ENCODE peak calls at places on chromosomes 3 and 15, in five cellular contexts. One of them, this sample, is unnamed. For H3K4me1, the result is how much of the 10 kb centered on the place peaks cover.

GRCh38 chr3:127395663-127396320 is 107.9 kb upstream of the PRR20G start:
- DNase-seq in heart left ventricle: no peak
- DNase-seq in Peyer's patch: no peak
- DNase-seq in Karpas-422: no peak
- DNase-seq in endothelial cell of umbilical vein: no peak
- DNase-seq in this sample: no peak

GRCh38 chr3:108588616-108589015 is 622 bp downstream of the CIP2A start:
- DNase-seq in heart left ventricle: no peak
- DNase-seq in Peyer's patch: no peak
- DNase-seq in Karpas-422: peak
- DNase-seq in endothelial cell of umbilical vein: no peak
- DNase-seq in this sample: no peak

GRCh38 chr15:70321106-70321809 is 223.5 kb upstream of the TLE3 start:
- DNase-seq in heart left ventricle: no peak
- DNase-seq in Peyer's patch: no peak
- DNase-seq in Karpas-422: peak
- DNase-seq in endothelial cell of umbilical vein: peak
- DNase-seq in this sample: no peak

GRCh38 chr15:71153823-71154524 is 38.7 kb downstream of the THSD4 start:
- DNase-seq in heart left ventricle: no peak
- DNase-seq in Peyer's patch: no peak
- DNase-seq in Karpas-422: no peak
- DNase-seq in endothelial cell of umbilical vein: no peak
- DNase-seq in this sample: no peak

GRCh38 chr3:173465112-173465511 is 67.6 kb downstream of the NLGN1 start:
- DNase-seq in heart left ventricle: no peak
- DNase-seq in Peyer's patch: no peak
- DNase-seq in Karpas-422: no peak
- DNase-seq in endothelial cell of umbilical vein: peak
- DNase-seq in this sample: no peak

GRCh38 chr3:6467186-6467585 is 393.7 kb upstream of the GRM7 start:
- DNase-seq in heart left ventricle: no peak
- DNase-seq in Peyer's patch: no peak
- DNase-seq in Karpas-422: no peak
- DNase-seq in endothelial cell of umbilical vein: no peak
- DNase-seq in this sample: no peak

GRCh38 chr3:165133188-165133899 is 55.0 kb upstream of the SI start:
- DNase-seq in heart left ventricle: no peak
- DNase-seq in Peyer's patch: no peak
- DNase-seq in Karpas-422: no peak
- DNase-seq in endothelial cell of umbilical vein: no peak
- DNase-seq in this sample: no peak

GRCh38 chr3:196611761-196612483 is 27.6 kb upstream of the NRROS start:
- DNase-seq in heart left ventricle: peak
- DNase-seq in Peyer's patch: no peak
- DNase-seq in Karpas-422: no peak
- DNase-seq in endothelial cell of umbilical vein: peak
- DNase-seq in this sample: no peak

GRCh38 chr3:159128628-159129027 is 326.8 kb downstream of the MFSD1 start:
- DNase-seq in heart left ventricle: no peak
- DNase-seq in Peyer's patch: no peak
- DNase-seq in Karpas-422: no peak
- DNase-seq in endothelial cell of umbilical vein: peak
- DNase-seq in this sample: no peak

GRCh38 chr15:91100561-91101355 is 701 bp downstream of the SV2B start:
- DNase-seq in heart left ventricle: no peak
- DNase-seq in Peyer's patch: no peak
- DNase-seq in Karpas-422: peak
- DNase-seq in endothelial cell of umbilical vein: peak
- DNase-seq in this sample: no peak

GRCh38 chr15:85539491-85539890 is 159.1 kb downstream of the AKAP13 start:
- DNase-seq in heart left ventricle: no peak
- DNase-seq in Peyer's patch: no peak
- DNase-seq in Karpas-422: no peak
- DNase-seq in endothelial cell of umbilical vein: no peak
- DNase-seq in this sample: no peak

GRCh38 chr3:184358140-184358767 is 3.2 kb downstream of the CLCN2 start:
- DNase-seq in heart left ventricle: no peak
- DNase-seq in Peyer's patch: no peak
- DNase-seq in Karpas-422: no peak
- DNase-seq in endothelial cell of umbilical vein: no peak
- DNase-seq in this sample: no peak

GRCh38 chr3:184359610-184360009 is 1.8 kb downstream of the CLCN2 start:
- DNase-seq in heart left ventricle: no peak
- DNase-seq in Peyer's patch: no peak
- DNase-seq in Karpas-422: no peak
- DNase-seq in endothelial cell of umbilical vein: no peak
- DNase-seq in this sample: no peak

GRCh38 chr3:184360070-184360833 is 1.2 kb downstream of the CLCN2 start:
- DNase-seq in heart left ventricle: no peak
- DNase-seq in Peyer's patch: no peak
- DNase-seq in Karpas-422: no peak
- DNase-seq in endothelial cell of umbilical vein: no peak
- DNase-seq in this sample: no peak

GRCh38 chr3:184357248-184358139 is 3.9 kb downstream of the CLCN2 start:
- DNase-seq in heart left ventricle: no peak
- DNase-seq in Peyer's patch: no peak
- DNase-seq in Karpas-422: no peak
- DNase-seq in endothelial cell of umbilical vein: no peak
- DNase-seq in this sample: no peak

GRCh38 chr3:184358921-184359350 is 2.5 kb downstream of the CLCN2 start:
- DNase-seq in heart left ventricle: no peak
- DNase-seq in Peyer's patch: no peak
- DNase-seq in Karpas-422: no peak
- DNase-seq in endothelial cell of umbilical vein: no peak
- DNase-seq in this sample: no peak
- H3K4me1 ChIP-seq in heart left ventricle: under half
- H3K4me1 ChIP-seq in Peyer's patch: under half
- H3K4me1 ChIP-seq in Karpas-422: under half
- H3K4me1 ChIP-seq in endothelial cell of umbilical vein: under half
- H3K4me1 ChIP-seq in this sample: under half

GRCh38 chr15:64017591-64018163 is 28.6 kb downstream of the DAPK2 start:
- DNase-seq in heart left ventricle: no peak
- DNase-seq in Peyer's patch: no peak
- DNase-seq in Karpas-422: no peak
- DNase-seq in endothelial cell of umbilical vein: no peak
- DNase-seq in this sample: no peak

GRCh38 chr15:64017082-64017588 is 29.1 kb downstream of the DAPK2 start:
- DNase-seq in heart left ventricle: no peak
- DNase-seq in Peyer's patch: no peak
- DNase-seq in Karpas-422: no peak
- DNase-seq in endothelial cell of umbilical vein: no peak
- DNase-seq in this sample: no peak

GRCh38 chr15:64016257-64016656 is 30.0 kb downstream of the DAPK2 start:
- DNase-seq in heart left ventricle: no peak
- DNase-seq in Peyer's patch: no peak
- DNase-seq in Karpas-422: no peak
- DNase-seq in endothelial cell of umbilical vein: no peak
- DNase-seq in this sample: no peak

GRCh38 chr15:64013179-64014043 is 32.9 kb downstream of the DAPK2 start:
- DNase-seq in heart left ventricle: no peak
- DNase-seq in Peyer's patch: peak
- DNase-seq in Karpas-422: no peak
- DNase-seq in endothelial cell of umbilical vein: no peak
- DNase-seq in this sample: peak

DNA sequence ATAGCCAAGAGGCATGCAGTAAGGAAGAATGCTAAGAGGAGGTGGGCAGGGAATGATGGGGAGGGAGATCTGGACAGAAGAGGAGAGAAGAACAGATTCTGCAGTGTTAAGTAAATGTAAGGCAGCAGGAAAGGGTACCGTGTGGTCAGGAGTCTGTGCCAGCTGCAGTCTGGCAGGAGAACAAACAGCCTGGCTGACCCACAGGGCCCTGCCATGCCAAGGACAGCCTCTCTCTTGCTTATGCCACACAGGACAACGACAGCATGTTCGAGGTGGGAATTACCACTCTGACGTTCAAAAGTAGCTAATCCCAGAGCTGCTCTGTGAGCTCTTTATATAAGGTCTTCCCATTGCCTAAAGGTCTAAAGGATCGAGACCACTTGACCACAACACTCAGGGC is 31.3 kb downstream of the DAPK2 start:
- DNase-seq in heart left ventricle: peak
- DNase-seq in Peyer's patch: no peak
- DNase-seq in Karpas-422: no peak
- DNase-seq in endothelial cell of umbilical vein: no peak
- DNase-seq in this sample: no peak
- H3K4me1 ChIP-seq in heart left ventricle: under half
- H3K4me1 ChIP-seq in Peyer's patch: under half
- H3K4me1 ChIP-seq in Karpas-422: half or more
- H3K4me1 ChIP-seq in endothelial cell of umbilical vein: under half
- H3K4me1 ChIP-seq in this sample: under half

GRCh38 chr15:74888716-74889115 is 1.1 kb upstream of the MPI start:
- DNase-seq in heart left ventricle: no peak
- DNase-seq in Peyer's patch: no peak
- DNase-seq in Karpas-422: no peak
- DNase-seq in endothelial cell of umbilical vein: no peak
- DNase-seq in this sample: no peak
- H3K4me1 ChIP-seq in heart left ventricle: under half
- H3K4me1 ChIP-seq in Peyer's patch: under half
- H3K4me1 ChIP-seq in Karpas-422: under half
- H3K4me1 ChIP-seq in endothelial cell of umbilical vein: under half
- H3K4me1 ChIP-seq in this sample: under half

GRCh38 chr3:16841906-16842709 is 42.6 kb upstream of the PLCL2 start:
- DNase-seq in heart left ventricle: no peak
- DNase-seq in Peyer's patch: peak
- DNase-seq in Karpas-422: no peak
- DNase-seq in endothelial cell of umbilical vein: no peak
- DNase-seq in this sample: peak
- H3K4me1 ChIP-seq in heart left ventricle: under half
- H3K4me1 ChIP-seq in Peyer's patch: under half
- H3K4me1 ChIP-seq in Karpas-422: under half
- H3K4me1 ChIP-seq in endothelial cell of umbilical vein: under half
- H3K4me1 ChIP-seq in this sample: under half

GRCh38 chr3:185820973-185821758 is 3.7 kb downstream of the IGF2BP2 start:
- DNase-seq in heart left ventricle: no peak
- DNase-seq in Peyer's patch: no peak
- DNase-seq in Karpas-422: no peak
- DNase-seq in endothelial cell of umbilical vein: peak
- DNase-seq in this sample: no peak

GRCh38 chr3:185815391-185816282 is 9.2 kb downstream of the IGF2BP2 start:
- DNase-seq in heart left ventricle: no peak
- DNase-seq in Peyer's patch: no peak
- DNase-seq in Karpas-422: no peak
- DNase-seq in endothelial cell of umbilical vein: peak
- DNase-seq in this sample: no peak

GRCh38 chr3:185822957-185823279 is 1.9 kb downstream of the IGF2BP2 start:
- DNase-seq in heart left ventricle: no peak
- DNase-seq in Peyer's patch: no peak
- DNase-seq in Karpas-422: no peak
- DNase-seq in endothelial cell of umbilical vein: no peak
- DNase-seq in this sample: no peak

GRCh38 chr3:185822221-185822956 is 2.5 kb downstream of the IGF2BP2 start:
- DNase-seq in heart left ventricle: no peak
- DNase-seq in Peyer's patch: no peak
- DNase-seq in Karpas-422: no peak
- DNase-seq in endothelial cell of umbilical vein: peak
- DNase-seq in this sample: no peak

DNA sequence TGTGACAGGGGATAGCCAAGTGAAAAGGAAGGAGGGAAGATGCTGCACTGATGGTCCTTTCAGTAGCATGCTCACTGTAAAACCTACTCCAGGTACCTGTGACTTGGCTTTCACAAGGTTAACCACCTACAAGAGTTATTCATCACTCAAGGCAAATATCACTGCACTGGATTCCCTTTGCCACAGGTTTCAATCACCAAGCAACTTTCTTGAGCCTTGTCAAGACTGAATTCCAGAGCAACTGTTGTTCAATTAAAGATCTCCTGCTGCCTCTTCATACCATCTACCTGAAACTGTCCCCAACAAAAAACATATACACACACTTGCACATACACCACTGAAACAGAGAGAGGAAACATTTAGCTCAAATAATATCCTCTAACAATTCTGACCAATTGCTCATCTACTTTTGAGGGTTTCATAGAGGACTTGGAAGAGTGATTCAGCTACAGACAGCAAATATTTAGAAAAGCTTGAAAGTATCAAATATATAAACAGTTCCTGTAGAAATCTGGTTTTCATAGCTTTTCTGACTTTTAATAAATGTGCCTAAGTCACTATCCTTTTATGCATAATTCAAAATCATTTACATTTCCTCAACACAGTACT is 6.5 kb downstream of the IGF2BP2 start:
- DNase-seq in heart left ventricle: no peak
- DNase-seq in Peyer's patch: no peak
- DNase-seq in Karpas-422: no peak
- DNase-seq in endothelial cell of umbilical vein: no peak
- DNase-seq in this sample: no peak
- H3K4me1 ChIP-seq in heart left ventricle: under half
- H3K4me1 ChIP-seq in Peyer's patch: under half
- H3K4me1 ChIP-seq in Karpas-422: under half
- H3K4me1 ChIP-seq in endothelial cell of umbilical vein: half or more
- H3K4me1 ChIP-seq in this sample: under half

GRCh38 chr3:172097585-172097984 is 58.2 kb downstream of the FNDC3B start:
- DNase-seq in heart left ventricle: no peak
- DNase-seq in Peyer's patch: no peak
- DNase-seq in Karpas-422: no peak
- DNase-seq in endothelial cell of umbilical vein: no peak
- DNase-seq in this sample: no peak
- H3K4me1 ChIP-seq in heart left ventricle: half or more
- H3K4me1 ChIP-seq in Peyer's patch: under half
- H3K4me1 ChIP-seq in Karpas-422: under half
- H3K4me1 ChIP-seq in endothelial cell of umbilical vein: under half
- H3K4me1 ChIP-seq in this sample: under half